ENCODE peak calls at places on chromosomes 7 and 10, in four cellular contexts. J, N, W and Q are unnamed samples.

GRCh38 chr10:4691776-4692175 is 134.2 kb upstream of the AKR1E2 start:
- DNase-seq in W (no peak), J (no peak), N (no peak), Q (no peak)

GRCh38 chr10:13162013-13162364 is 631 bp downstream of the MCM10 start:
- DNase-seq in J (no peak), W (no peak), N (peak), Q (no peak)

GRCh38 chr7:155584763-155585531 is 38.6 kb upstream of the CNPY1 start:
- DNase-seq in N (peak), J (no peak), W (no peak), Q (no peak)

GRCh38 chr10:117627561-117627960 is 85.0 kb downstream of the EMX2 start:
- DNase-seq in J (no peak), W (no peak), N (no peak), Q (no peak)

GRCh38 chr7:750111-750905 is 23.2 kb upstream of the PRKAR1B start:
- DNase-seq in W (no peak), J (no peak), N (no peak), Q (no peak)

GRCh38 chr10:131849591-131850489 is 51.0 kb upstream of the PPP2R2D start:
- DNase-seq in J (no peak), W (no peak), N (no peak), Q (no peak)

GRCh38 chr10:42875792-42876191 is 93.2 kb downstream of the BMS1 start:
- DNase-seq in N (no peak), W (no peak), J (no peak), Q (no peak)

GRCh38 chr10:127194598-127194997 is 1.8 kb downstream of the INSYN2A start:
- DNase-seq in W (no peak), N (no peak), J (no peak), Q (no peak)

GRCh38 chr10:52318136-52318810 is 4.2 kb downstream of the DKK1 start:
- DNase-seq in J (no peak), N (no peak), W (no peak), Q (no peak)

GRCh38 chr7:81402227-81402626 is 367.6 kb downstream of the HGF start:
- DNase-seq in N (no peak), W (no peak), J (no peak), Q (no peak)

GRCh38 chr7:155184923-155185322 is 112.8 kb upstream of the INSIG1 start:
- DNase-seq in W (no peak), J (no peak), N (no peak), Q (no peak)

GRCh38 chr10:48469516-48470020 is 135.3 kb downstream of the ARHGAP22 start:
- DNase-seq in W (no peak), J (no peak), N (no peak), Q (no peak)

GRCh38 chr10:70575874-70576802 is 26.4 kb downstream of the PRF1 start:
- DNase-seq in N (peak), J (peak), W (peak), Q (no peak)

GRCh38 chr7:116420003-116420402 is 79.5 kb upstream of the CAV2 start:
- DNase-seq in W (no peak), J (no peak), N (no peak), Q (no peak)

GRCh38 chr10:35306852-35307251 is 29.5 kb upstream of the CCNY start:
- DNase-seq in W (peak), N (no peak), J (no peak), Q (no peak)

GRCh38 chr7:129655801-129656200 is 44.3 kb downstream of the NRF1 start:
- DNase-seq in J (no peak), N (no peak), W (no peak), Q (no peak)

GRCh38 chr7:30459591-30460245 is 18.9 kb downstream of the NOD1 start:
- DNase-seq in J (no peak), W (peak), N (no peak), Q (no peak)

GRCh38 chr7:92205987-92206386 is 27.0 kb upstream of the LRRD1 start:
- DNase-seq in W (no peak), N (no peak), J (no peak), Q (no peak)

GRCh38 chr10:115049957-115050356 is 43.2 kb upstream of the ATRNL1 start:
- DNase-seq in W (peak), N (no peak), J (no peak), Q (no peak)

GRCh38 chr7:50531928-50532327 is 33.3 kb downstream of the DDC start:
- DNase-seq in W (no peak), N (no peak), J (no peak), Q (no peak)

GRCh38 chr10:14543048-14543903 is 212.6 kb upstream of the FRMD4A start:
- DNase-seq in W (no peak), N (no peak), J (no peak), Q (no peak)

GRCh38 chr7:139941866-139942265 is 112.8 kb downstream of the TBXAS1 start:
- DNase-seq in N (no peak), J (no peak), W (no peak), Q (no peak)

GRCh38 chr7:122291189-122291588 is 13.4 kb downstream of the FEZF1 start:
- DNase-seq in N (no peak), W (no peak), J (no peak), Q (no peak)

GRCh38 chr10:118301211-118301610 is 40.9 kb downstream of the FAM204A start:
- DNase-seq in W (no peak), N (no peak), J (no peak), Q (no peak)

GRCh38 chr7:54788664-54789063 is 29.7 kb upstream of the SEC61G start:
- DNase-seq in W (peak), J (peak), N (no peak), Q (peak)

GRCh38 chr7:87206361-87206760 is 13.2 kb downstream of the TMEM243 start:
- DNase-seq in N (no peak), W (peak), J (no peak), Q (no peak)

GRCh38 chr10:104809288-104810090 is 168.4 kb downstream of the SORCS3 start:
- DNase-seq in J (peak), N (no peak), W (peak), Q (no peak)

GRCh38 chr10:110651044-110651958 is 7.2 kb downstream of the RBM20 start:
- DNase-seq in N (no peak), W (no peak), J (no peak), Q (no peak)

GRCh38 chr10:58796242-58796641 is 283.6 kb downstream of the BICC1 start:
- DNase-seq in N (no peak), W (no peak), J (no peak), Q (no peak)

GRCh38 chr7:49822862-49823261 is 49.4 kb downstream of the VWC2 start:
- DNase-seq in J (no peak), N (no peak), W (no peak), Q (no peak)

GRCh38 chr10:71880425-71881306 is 29.6 kb upstream of the PSAP start:
- DNase-seq in W (peak), J (no peak), N (no peak), Q (no peak)

GRCh38 chr7:132526111-132526741 is 50.0 kb downstream of the PLXNA4 start:
- DNase-seq in J (no peak), W (no peak), N (no peak), Q (no peak)

GRCh38 chr7:138370956-138371355 is 89.1 kb upstream of the TRIM24 start:
- DNase-seq in N (no peak), J (no peak), W (no peak), Q (no peak)

GRCh38 chr7:26307226-26307625 is 15.6 kb downstream of the SNX10 start:
- DNase-seq in J (no peak), N (no peak), W (no peak), Q (no peak)

GRCh38 chr7:16083931-16084330 is 337.4 kb downstream of the CRPPA start:
- DNase-seq in W (no peak), N (no peak), J (peak), Q (no peak)

GRCh38 chr10:11280187-11280932 is 262.7 kb downstream of the CELF2 start:
- DNase-seq in N (no peak), W (no peak), J (no peak), Q (no peak)

GRCh38 chr7:88357295-88357694 is 50.6 kb upstream of the STEAP4 start:
- DNase-seq in W (no peak), J (no peak), N (no peak), Q (no peak)

GRCh38 chr7:24924375-24924774 is 55.6 kb downstream of the OSBPL3 start:
- DNase-seq in N (no peak), W (no peak), J (no peak), Q (no peak)

GRCh38 chr10:94439275-94439861 is 37.0 kb downstream of the TBC1D12 start:
- DNase-seq in J (no peak), N (no peak), W (no peak), Q (no peak)

GRCh38 chr7:4849390-4849789 is 12.4 kb downstream of the PAPOLB start:
- DNase-seq in W (peak), N (peak), J (peak), Q (peak)

DNA sequence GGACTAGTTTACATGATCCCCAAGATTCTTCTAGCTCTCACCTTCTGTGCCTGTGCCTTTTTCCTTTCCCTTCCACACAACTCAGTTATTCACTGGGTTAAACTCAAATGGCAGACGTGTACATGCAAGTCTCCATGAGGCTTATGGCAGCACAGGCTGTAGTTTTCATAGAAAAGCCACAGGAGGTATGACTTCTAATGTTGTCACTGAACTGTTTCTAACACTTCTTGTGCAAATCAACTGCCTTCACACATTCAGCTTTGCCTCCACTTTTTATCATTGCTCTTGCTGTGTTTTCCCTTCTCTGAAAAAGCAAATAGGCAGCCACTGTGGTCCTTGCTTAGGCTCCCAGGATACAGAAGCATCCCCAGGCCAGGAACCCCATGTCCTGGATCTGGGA is 5.3 kb upstream of the GIMAP5 start:
- DNase-seq in J (no peak), N (no peak), W (no peak), Q (no peak)
- H3K27ac ChIP-seq in J (no peak), N (no peak), W (no peak), Q (no peak)

DNA sequence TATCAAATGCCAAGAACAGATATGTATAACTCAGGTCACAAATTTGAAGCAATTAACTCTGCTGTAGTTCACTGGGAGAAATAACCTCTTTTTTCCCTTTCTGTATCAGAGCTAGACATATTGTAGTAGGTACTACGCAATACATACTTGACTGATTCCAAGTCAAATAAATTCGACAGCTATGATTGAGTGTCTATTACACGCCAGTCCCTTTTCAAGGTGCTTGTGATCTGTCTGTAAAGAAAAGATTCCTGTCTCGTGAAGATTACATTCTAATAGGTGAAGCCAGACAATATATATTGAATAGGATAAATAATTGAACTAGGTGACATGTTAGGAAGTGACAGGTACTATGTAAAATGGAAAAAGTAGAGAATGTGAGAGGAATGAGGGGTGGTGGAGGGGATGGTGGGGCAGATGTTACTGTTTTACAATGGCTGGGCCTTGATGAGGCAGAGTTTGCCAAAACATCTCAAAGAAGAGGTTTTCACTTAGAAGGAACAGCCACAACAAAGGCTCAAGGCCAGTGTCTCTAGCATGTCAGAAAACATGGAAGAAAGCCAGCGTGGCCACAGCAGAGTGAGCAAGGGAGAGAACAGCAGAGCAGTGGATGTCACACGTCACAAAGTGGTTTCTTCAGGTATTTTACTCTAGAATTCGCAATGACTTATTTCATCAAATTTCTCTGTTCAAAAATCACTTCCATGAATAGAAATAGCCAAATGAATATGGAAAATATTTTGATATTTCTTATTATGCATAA is 282.6 kb upstream of the CACNA2D1 start:
- DNase-seq in N (no peak), W (no peak), J (no peak), Q (no peak)
- TF ChIP-seq REST in N (no peak), W (no peak), J (no peak), Q (no peak)

DNA sequence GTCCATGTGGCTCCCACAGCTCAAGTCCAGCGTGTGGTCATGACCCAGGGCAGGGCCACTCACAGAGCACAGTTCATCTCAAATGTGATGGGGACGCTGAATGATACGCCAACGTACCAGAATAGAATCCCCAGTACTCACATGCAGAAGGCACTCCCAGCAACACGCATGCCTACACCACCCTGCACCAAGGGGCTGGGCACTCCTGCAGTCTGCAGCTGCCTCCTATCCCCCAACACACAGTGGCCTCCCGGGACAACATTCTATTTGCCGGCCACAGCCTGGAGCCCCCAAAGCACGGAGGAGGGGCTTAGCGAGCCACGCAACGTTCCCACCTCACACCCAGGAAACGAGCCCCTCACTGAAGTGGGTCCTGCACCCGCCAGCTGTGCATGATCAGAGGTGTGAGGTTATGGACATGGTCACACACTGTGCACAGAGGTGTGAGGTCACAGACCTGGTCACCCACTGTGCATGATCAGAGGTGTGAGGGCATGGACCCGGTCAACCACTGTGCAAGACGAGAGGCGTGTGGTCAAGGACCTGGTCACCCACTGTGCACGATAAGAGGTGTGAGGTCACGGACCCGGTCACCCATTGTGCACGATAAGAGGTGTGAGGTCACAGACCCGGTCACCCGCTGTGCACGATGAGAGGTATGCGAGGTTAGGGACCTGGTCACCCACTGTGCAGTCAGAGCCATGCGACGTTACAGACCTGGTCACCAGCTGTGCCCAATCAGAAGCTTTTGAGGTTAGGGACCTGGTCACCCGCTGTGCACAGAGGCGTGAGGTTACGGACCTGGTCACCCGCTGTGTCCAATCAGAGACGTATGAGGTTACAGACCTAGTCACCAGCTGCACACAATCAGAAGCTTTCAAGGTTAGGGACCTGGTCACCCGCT is 182.8 kb downstream of the DIP2C start:
- DNase-seq in N (no peak), W (no peak), J (no peak), Q (no peak)
- TF ChIP-seq TCF7L2 in N (no peak), W (no peak), J (no peak), Q (no peak)

GRCh38 chr7:39580150-39580874 is 14.1 kb downstream of the YAE1 start:
- DNase-seq in W (peak), J (peak), N (peak), Q (peak)
- H3K27ac ChIP-seq in W (peak), J (no peak), N (no peak), Q (no peak)

DNA sequence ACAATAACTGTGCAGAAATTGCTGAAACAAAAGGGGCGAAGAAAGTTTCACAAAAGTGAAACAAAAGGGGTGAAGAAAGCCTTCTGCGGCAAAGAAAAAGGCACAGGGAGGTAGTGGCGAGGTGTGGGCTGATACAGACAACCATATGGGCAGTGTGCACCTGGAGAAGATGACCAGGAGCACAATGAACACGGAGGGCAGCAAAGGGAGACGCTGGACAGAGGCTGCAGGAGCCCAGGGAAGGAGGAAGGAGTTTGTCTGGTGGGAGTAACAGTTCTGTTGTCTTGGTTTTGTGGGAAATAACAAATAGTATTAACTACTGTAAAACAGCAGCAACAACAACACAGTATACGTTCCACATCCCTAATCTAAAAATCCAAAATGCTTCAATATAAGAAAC is 42.4 kb downstream of the ESYT2 start:
- DNase-seq in N (no peak), J (no peak), W (no peak), Q (no peak)
- TF ChIP-seq REST in N (no peak), J (peak), W (no peak), Q (peak)

GRCh38 chr7:28448708-28449107 is 36.4 kb downstream of the CREB5 start:
- DNase-seq in J (no peak), N (no peak), W (no peak), Q (no peak)
- TF ChIP-seq TCF7L2 in J (no peak), N (no peak), W (no peak), Q (no peak)

GRCh38 chr7:69489533-69489932 is 108.7 kb upstream of the AUTS2 start:
- DNase-seq in W (no peak), N (no peak), J (no peak), Q (no peak)
- H3K27ac ChIP-seq in W (no peak), N (no peak), J (no peak), Q (no peak)

GRCh38 chr7:158613481-158613880 is 25.9 kb upstream of the PTPRN2 start:
- DNase-seq in J (no peak), W (no peak), N (no peak), Q (no peak)
- TF ChIP-seq REST in J (no peak), W (no peak), N (no peak), Q (no peak)

GRCh38 chr10:77592946-77593636 is 44.5 kb downstream of the KCNMA1 start:
- DNase-seq in N (no peak), W (no peak), J (peak), Q (peak)
- TF ChIP-seq TCF7L2 in N (no peak), W (no peak), J (no peak), Q (no peak)